ENCODE peak calls at places on chromosomes 6 and 20, in six cellular contexts. L is HepG2, P is K562, D is GM12878, F is GM12891, S is H1. W is an unnamed sample.

GRCh38 chr6:155364844-155365437 is 50.7 kb upstream of the TFB1M start:
- DNase-seq in D (no peak), L (no peak), F (no peak), S (no peak), P (no peak), W (no peak)

GRCh38 chr6:149781715-149782114 is 32.2 kb downstream of the PCMT1 start:
- DNase-seq in P (no peak), F (no peak), S (no peak), D (no peak), L (no peak), W (no peak)

GRCh38 chr6:44072959-44073611 is 54.2 kb downstream of the MRPL14 start:
- DNase-seq in P (peak; percentile 96), S (no peak), L (peak; percentile 82), D (no peak), F (peak; percentile 85), W (peak; percentile 87)

GRCh38 chr6:90123796-90124195 is 172.8 kb downstream of the BACH2 start:
- DNase-seq in P (peak; percentile 31), L (no peak), S (no peak), D (no peak), F (no peak), W (no peak)

GRCh38 chr6:474454-475185 is 83.1 kb downstream of the IRF4 start:
- DNase-seq in P (no peak), D (peak; percentile 59), F (peak; percentile 72), S (no peak), L (no peak), W (peak; percentile 69)

GRCh38 chr6:3804981-3805380 is 44.2 kb upstream of the FAM50B start:
- DNase-seq in D (no peak), L (no peak), P (no peak), S (no peak), F (no peak), W (no peak)

GRCh38 chr6:135880066-135880972 is 28.8 kb downstream of the PDE7B start:
- DNase-seq in S (no peak), L (no peak), F (peak; percentile 14), P (no peak), D (peak; percentile 61), W (peak; percentile 10)

GRCh38 chr6:16659471-16660156 is 101.6 kb downstream of the ATXN1 start:
- DNase-seq in L (no peak), P (no peak), D (no peak), F (no peak), S (no peak), W (no peak)

GRCh38 chr6:137678451-137678850 is 184.3 kb upstream of the OLIG3 start:
- DNase-seq in L (no peak), P (no peak), D (no peak), S (no peak), F (no peak), W (no peak)

GRCh38 chr20:63625771-63626423 is 1.0 kb downstream of the GMEB2 start:
- DNase-seq in S (no peak), L (peak; percentile 57), F (no peak), D (no peak), P (peak; percentile 42), W (no peak)

GRCh38 chr6:111207141-111207858 is 120.0 kb downstream of the SLC16A10 start:
- DNase-seq in F (no peak), D (no peak), P (no peak), L (no peak), S (no peak), W (no peak)

GRCh38 chr6:101393291-101394251 is at the start of gene GRIK2:
- DNase-seq in P (peak; percentile 30), L (no peak), F (no peak), D (no peak), S (no peak), W (no peak)

GRCh38 chr6:37319156-37319555 is 34.6 kb upstream of the RNF8 start:
- DNase-seq in S (no peak), L (no peak), D (no peak), P (no peak), F (no peak), W (no peak)

GRCh38 chr6:6515691-6516607 is 72.6 kb upstream of the LY86 start:
- DNase-seq in P (no peak), F (no peak), S (no peak), D (peak; percentile 84), L (no peak), W (no peak)

GRCh38 chr20:13449868-13450441 is 188.8 kb downstream of the TASP1 start:
- DNase-seq in L (no peak), F (no peak), D (no peak), S (no peak), P (no peak), W (no peak)

GRCh38 chr6:75431379-75431778 is 62.2 kb downstream of the FILIP1 start:
- DNase-seq in D (no peak), P (no peak), S (no peak), L (no peak), F (no peak), W (no peak)

GRCh38 chr6:111997078-111997862 is 56.6 kb upstream of the CCN6 start:
- DNase-seq in D (no peak), L (peak; percentile 71), F (peak; percentile 34), S (peak; percentile 64), P (peak; percentile 67), W (peak; percentile 17)

GRCh38 chr20:34874094-34874654 is 1.5 kb upstream of the GGT7 start:
- DNase-seq in D (peak; percentile 50), F (no peak), S (no peak), P (peak; percentile 77), L (peak; percentile 90), W (no peak)

GRCh38 chr20:51602131-51602530 is 59.6 kb upstream of the NFATC2 start:
- DNase-seq in L (no peak), P (no peak), D (no peak), S (no peak), F (no peak), W (no peak)

GRCh38 chr20:33053291-33054106 is at the start of gene BPIFB3:
- DNase-seq in P (no peak), S (no peak), L (no peak), F (no peak), D (no peak), W (no peak)

GRCh38 chr20:64082126-64082638 is 2.0 kb downstream of the LKAAEAR1 start:
- DNase-seq in D (no peak), P (peak; percentile 42), F (no peak), L (peak; percentile 55), S (no peak), W (no peak)

GRCh38 chr6:10478187-10479040 is 42.7 kb upstream of the GCNT2 start:
- DNase-seq in L (peak; percentile 58), S (no peak), P (peak; percentile 73), F (no peak), D (no peak), W (no peak)

GRCh38 chr6:44771647-44772415 is 384.3 kb downstream of the CDC5L start:
- DNase-seq in S (peak; percentile 44), D (no peak), F (no peak), P (no peak), L (no peak), W (no peak)

GRCh38 chr20:41483553-41483930 is 116.9 kb upstream of the EMILIN3 start:
- DNase-seq in S (no peak), L (no peak), F (no peak), P (no peak), D (no peak), W (no peak)

GRCh38 chr20:37894454-37894853 is 8.5 kb upstream of the VSTM2L start:
- DNase-seq in D (no peak), F (no peak), P (no peak), S (no peak), L (no peak), W (no peak)

GRCh38 chr6:43334466-43335095 is 26.0 kb upstream of the CRIP3 start:
- DNase-seq in D (no peak), F (no peak), L (peak; percentile 66), S (peak; percentile 21), P (peak; percentile 56), W (no peak)

GRCh38 chr6:140671926-140672325 is 1297.5 kb upstream of the CITED2 start:
- DNase-seq in P (no peak), F (no peak), S (no peak), D (no peak), L (no peak), W (no peak)

GRCh38 chr6:117601811-117602150 is 530 bp downstream of the GOPC start:
- DNase-seq in L (no peak), D (no peak), P (peak; percentile 18), F (no peak), S (no peak), W (no peak)

GRCh38 chr6:117600008-117600743 is 2.1 kb downstream of the GOPC start:
- DNase-seq in D (no peak), L (no peak), F (no peak), P (peak; percentile 36), S (no peak), W (no peak)

GRCh38 chr6:117602899-117603588 is 733 bp upstream of the GOPC start:
- DNase-seq in S (no peak), D (no peak), F (no peak), L (no peak), P (no peak), W (no peak)

GRCh38 chr6:117605169-117605826 is 3.0 kb upstream of the GOPC start:
- DNase-seq in L (peak; percentile 80), D (peak; percentile 66), F (peak; percentile 33), P (peak; percentile 71), S (no peak), W (no peak)

GRCh38 chr6:117602151-117602898 is at the start of gene GOPC:
- DNase-seq in P (peak; percentile 97), L (peak; percentile 98), S (peak; percentile 91), F (peak; percentile 85), D (peak; percentile 93), W (peak; percentile 82)
- TF ChIP-seq POLR2A in P (peak; percentile 95), L (peak; percentile 95), S (peak; percentile 85), F (peak; percentile 87), D (peak; percentile 98), W (peak; percentile 93)

GRCh38 chr20:62321521-62321948 is 18.7 kb downstream of the ADRM1 start:
- DNase-seq in D (no peak), P (peak; percentile 96), F (peak; percentile 71), S (no peak), L (no peak), W (peak; percentile 60)
- TF ChIP-seq TAF1 in D (no peak), P (no peak), F (no peak), S (no peak), L (no peak), W (no peak)

GRCh38 chr20:458766-459165 is 3.6 kb downstream of the TBC1D20 start:
- DNase-seq in L (no peak), F (no peak), S (no peak), P (no peak), D (no peak), W (no peak)

GRCh38 chr20:461254-462198 is 807 bp downstream of the TBC1D20 start:
- DNase-seq in P (no peak), S (no peak), F (peak; percentile 46), D (no peak), L (no peak), W (no peak)

GRCh38 chr20:460180-460579 is 2.2 kb downstream of the TBC1D20 start:
- DNase-seq in L (peak; percentile 56), F (no peak), S (no peak), P (peak; percentile 49), D (no peak), W (no peak)

GRCh38 chr20:460707-461106 is 1.6 kb downstream of the TBC1D20 start:
- DNase-seq in L (peak; percentile 49), S (no peak), D (no peak), F (no peak), P (no peak), W (no peak)

GRCh38 chr20:462199-462991 is at the start of gene TBC1D20:
- DNase-seq in P (peak; percentile 87), L (peak; percentile 87), S (peak; percentile 49), F (peak; percentile 85), D (peak; percentile 40), W (peak; percentile 84)
- TF ChIP-seq POLR2A in P (peak; percentile 68), L (peak; percentile 76), S (peak; percentile 68), F (peak; percentile 50), D (peak; percentile 80), W (peak; percentile 83)

GRCh38 chr6:8462169-8462568 is 26.8 kb upstream of the SLC35B3 start:
- DNase-seq in S (no peak), D (no peak), P (no peak), L (no peak), F (no peak), W (no peak)
- TF ChIP-seq TAF1 in S (no peak), D (no peak), P (no peak), L (no peak), F (no peak), W (no peak)